ENCODE peak calls at places on chromosomes 4 and X, in six cellular contexts. One of them, this sample, is unnamed.

GRCh38 chr4:41977709-41978108 is 3.8 kb upstream of the DCAF4L1 start:
- DNase-seq in colonic mucosa: no peak
- DNase-seq in fibroblast of lung: peak; percentile 2
- DNase-seq in OCI-LY7: no peak
- DNase-seq in testis: no peak
- DNase-seq in cardiac muscle cell: no peak
- DNase-seq in this sample: no peak

GRCh38 chrX:70313503-70313902 is 23.6 kb downstream of the KIF4A start:
- DNase-seq in colonic mucosa: no peak
- DNase-seq in OCI-LY7: no peak
- DNase-seq in cardiac muscle cell: no peak
- DNase-seq in fibroblast of lung: peak; percentile 9
- DNase-seq in testis: no peak
- DNase-seq in this sample: no peak

GRCh38 chrX:15815779-15816452 is 25.6 kb downstream of the ZRSR2 start:
- DNase-seq in OCI-LY7: peak; percentile 31
- DNase-seq in colonic mucosa: no peak
- DNase-seq in testis: peak; percentile 23
- DNase-seq in cardiac muscle cell: peak; percentile 73
- DNase-seq in fibroblast of lung: peak; percentile 33
- DNase-seq in this sample: no peak

GRCh38 chr4:13918110-13918509 is 290.6 kb upstream of the BOD1L1 start:
- DNase-seq in OCI-LY7: no peak
- DNase-seq in cardiac muscle cell: no peak
- DNase-seq in testis: no peak
- DNase-seq in fibroblast of lung: peak; percentile 98
- DNase-seq in colonic mucosa: peak; percentile 27
- DNase-seq in this sample: peak; percentile 44

GRCh38 chr4:30716158-30716557 is 4.0 kb upstream of the PCDH7 start:
- DNase-seq in colonic mucosa: no peak
- DNase-seq in fibroblast of lung: peak; percentile 68
- DNase-seq in OCI-LY7: no peak
- DNase-seq in cardiac muscle cell: peak; percentile 60
- DNase-seq in testis: no peak
- DNase-seq in this sample: no peak

GRCh38 chr4:156970501-156971167 is 965 bp downstream of the PDGFC start:
- DNase-seq in cardiac muscle cell: peak; percentile 82
- DNase-seq in testis: peak; percentile 66
- DNase-seq in OCI-LY7: no peak
- DNase-seq in fibroblast of lung: peak; percentile 70
- DNase-seq in colonic mucosa: peak; percentile 54
- DNase-seq in this sample: peak; percentile 86

GRCh38 chr4:85777908-85778808 is 303.2 kb downstream of the ARHGAP24 start:
- DNase-seq in fibroblast of lung: no peak
- DNase-seq in colonic mucosa: no peak
- DNase-seq in testis: no peak
- DNase-seq in cardiac muscle cell: no peak
- DNase-seq in OCI-LY7: peak; percentile 81
- DNase-seq in this sample: no peak

GRCh38 chrX:123648028-123648810 is 84.6 kb downstream of the THOC2 start:
- DNase-seq in fibroblast of lung: peak; percentile 71
- DNase-seq in cardiac muscle cell: peak; percentile 70
- DNase-seq in colonic mucosa: peak; percentile 56
- DNase-seq in OCI-LY7: no peak
- DNase-seq in testis: peak; percentile 14
- DNase-seq in this sample: no peak

GRCh38 chr4:13535118-13535517 is 9.2 kb downstream of the NKX3-2 start:
- DNase-seq in OCI-LY7: no peak
- DNase-seq in testis: no peak
- DNase-seq in colonic mucosa: no peak
- DNase-seq in fibroblast of lung: no peak
- DNase-seq in cardiac muscle cell: no peak
- DNase-seq in this sample: no peak

GRCh38 chr4:99317354-99317753 is 3.8 kb downstream of the ADH1B start:
- DNase-seq in OCI-LY7: no peak
- DNase-seq in colonic mucosa: no peak
- DNase-seq in fibroblast of lung: no peak
- DNase-seq in testis: no peak
- DNase-seq in cardiac muscle cell: no peak
- DNase-seq in this sample: no peak

GRCh38 chr4:152942346-152942745 is 6.2 kb downstream of the FHDC1 start:
- DNase-seq in fibroblast of lung: no peak
- DNase-seq in colonic mucosa: no peak
- DNase-seq in testis: no peak
- DNase-seq in OCI-LY7: no peak
- DNase-seq in cardiac muscle cell: no peak
- DNase-seq in this sample: no peak

GRCh38 chr4:138959421-138959820 is 56.2 kb upstream of the NOCT start:
- DNase-seq in fibroblast of lung: no peak
- DNase-seq in OCI-LY7: no peak
- DNase-seq in testis: no peak
- DNase-seq in colonic mucosa: no peak
- DNase-seq in cardiac muscle cell: no peak
- DNase-seq in this sample: no peak

GRCh38 chr4:137621056-137621455 is 88.8 kb upstream of the PCDH18 start:
- DNase-seq in testis: no peak
- DNase-seq in cardiac muscle cell: no peak
- DNase-seq in colonic mucosa: no peak
- DNase-seq in OCI-LY7: no peak
- DNase-seq in fibroblast of lung: no peak
- DNase-seq in this sample: no peak

GRCh38 chr4:76623217-76624060 is 188.4 kb downstream of the SHROOM3 start:
- DNase-seq in cardiac muscle cell: no peak
- DNase-seq in colonic mucosa: no peak
- DNase-seq in testis: no peak
- DNase-seq in fibroblast of lung: no peak
- DNase-seq in OCI-LY7: no peak
- DNase-seq in this sample: no peak

GRCh38 chr4:125736057-125736456 is 421.3 kb downstream of the FAT4 start:
- DNase-seq in colonic mucosa: no peak
- DNase-seq in cardiac muscle cell: no peak
- DNase-seq in fibroblast of lung: peak; percentile 42
- DNase-seq in OCI-LY7: no peak
- DNase-seq in testis: no peak
- DNase-seq in this sample: no peak

GRCh38 chrX:16826207-16826606 is 39.9 kb downstream of the TXLNG start:
- DNase-seq in fibroblast of lung: peak; percentile 62
- DNase-seq in colonic mucosa: no peak
- DNase-seq in testis: no peak
- DNase-seq in OCI-LY7: peak; percentile 45
- DNase-seq in cardiac muscle cell: peak; percentile 55
- DNase-seq in this sample: no peak

GRCh38 chr4:48090621-48091020 is 43.4 kb downstream of the TXK start:
- DNase-seq in testis: no peak
- DNase-seq in colonic mucosa: no peak
- DNase-seq in fibroblast of lung: no peak
- DNase-seq in cardiac muscle cell: no peak
- DNase-seq in OCI-LY7: no peak
- DNase-seq in this sample: no peak

GRCh38 chrX:69107231-69107739 is 58.0 kb downstream of the PJA1 start:
- DNase-seq in cardiac muscle cell: peak; percentile 74
- DNase-seq in fibroblast of lung: no peak
- DNase-seq in testis: peak; percentile 37
- DNase-seq in colonic mucosa: no peak
- DNase-seq in OCI-LY7: no peak
- DNase-seq in this sample: peak; percentile 32

GRCh38 chrX:19571708-19572107 is 56.4 kb upstream of the MAP3K15 start:
- DNase-seq in fibroblast of lung: no peak
- DNase-seq in colonic mucosa: no peak
- DNase-seq in OCI-LY7: no peak
- DNase-seq in cardiac muscle cell: no peak
- DNase-seq in testis: no peak
- DNase-seq in this sample: no peak

GRCh38 chr4:135277980-135278315 is 1076.4 kb upstream of the PABPC4L start:
- DNase-seq in OCI-LY7: no peak
- DNase-seq in colonic mucosa: no peak
- DNase-seq in fibroblast of lung: no peak
- DNase-seq in cardiac muscle cell: no peak
- DNase-seq in testis: no peak
- DNase-seq in this sample: no peak

GRCh38 chrX:108763559-108763958 is 27.2 kb upstream of the IRS4 start:
- DNase-seq in cardiac muscle cell: no peak
- DNase-seq in OCI-LY7: no peak
- DNase-seq in colonic mucosa: no peak
- DNase-seq in testis: no peak
- DNase-seq in fibroblast of lung: no peak
- DNase-seq in this sample: no peak

GRCh38 chr4:15400911-15401671 is 26.7 kb upstream of the C1QTNF7 start:
- DNase-seq in fibroblast of lung: peak; percentile 60
- DNase-seq in cardiac muscle cell: no peak
- DNase-seq in OCI-LY7: no peak
- DNase-seq in testis: peak; percentile 42
- DNase-seq in colonic mucosa: peak; percentile 24
- DNase-seq in this sample: peak; percentile 74

GRCh38 chr4:107183155-107183774 is 147.2 kb upstream of the DKK2 start:
- DNase-seq in OCI-LY7: peak; percentile 50
- DNase-seq in colonic mucosa: peak; percentile 29
- DNase-seq in fibroblast of lung: peak; percentile 72
- DNase-seq in cardiac muscle cell: peak; percentile 71
- DNase-seq in testis: peak; percentile 32
- DNase-seq in this sample: no peak

GRCh38 chr4:184375027-184375426 is 99.3 kb downstream of the IRF2 start:
- DNase-seq in colonic mucosa: no peak
- DNase-seq in cardiac muscle cell: no peak
- DNase-seq in testis: no peak
- DNase-seq in OCI-LY7: no peak
- DNase-seq in fibroblast of lung: peak; percentile 51
- DNase-seq in this sample: no peak

GRCh38 chr4:162894387-162894786 is 272.3 kb downstream of the NAF1 start:
- DNase-seq in colonic mucosa: no peak
- DNase-seq in cardiac muscle cell: no peak
- DNase-seq in testis: no peak
- DNase-seq in fibroblast of lung: no peak
- DNase-seq in OCI-LY7: no peak
- DNase-seq in this sample: no peak

GRCh38 chrX:71227370-71228062 is 4.5 kb downstream of the GJB1 start:
- DNase-seq in colonic mucosa: no peak
- DNase-seq in fibroblast of lung: no peak
- DNase-seq in testis: no peak
- DNase-seq in cardiac muscle cell: no peak
- DNase-seq in OCI-LY7: no peak
- DNase-seq in this sample: no peak

GRCh38 chrX:97629597-97629985 is 745.9 kb downstream of the RPA4 start:
- DNase-seq in cardiac muscle cell: no peak
- DNase-seq in OCI-LY7: no peak
- DNase-seq in fibroblast of lung: no peak
- DNase-seq in colonic mucosa: no peak
- DNase-seq in testis: no peak
- DNase-seq in this sample: no peak

GRCh38 chr4:86522349-86522748 is 71.8 kb upstream of the PTPN13 start:
- DNase-seq in testis: no peak
- DNase-seq in fibroblast of lung: peak; percentile 45
- DNase-seq in cardiac muscle cell: no peak
- DNase-seq in OCI-LY7: no peak
- DNase-seq in colonic mucosa: no peak
- DNase-seq in this sample: no peak

GRCh38 chr4:166146806-166147540 is 273.9 kb downstream of the TLL1 start:
- DNase-seq in OCI-LY7: no peak
- DNase-seq in colonic mucosa: no peak
- DNase-seq in fibroblast of lung: no peak
- DNase-seq in cardiac muscle cell: no peak
- DNase-seq in testis: no peak
- DNase-seq in this sample: no peak

GRCh38 chrX:136623400-136623799 is 24.6 kb upstream of the CD40LG start:
- DNase-seq in cardiac muscle cell: no peak
- DNase-seq in testis: no peak
- DNase-seq in OCI-LY7: no peak
- DNase-seq in fibroblast of lung: no peak
- DNase-seq in colonic mucosa: no peak
- DNase-seq in this sample: no peak

GRCh38 chrX:136622568-136622967 is 25.4 kb upstream of the CD40LG start:
- DNase-seq in testis: no peak
- DNase-seq in OCI-LY7: no peak
- DNase-seq in fibroblast of lung: no peak
- DNase-seq in cardiac muscle cell: no peak
- DNase-seq in colonic mucosa: no peak
- DNase-seq in this sample: no peak

GRCh38 chrX:136616987-136617685 is 30.8 kb upstream of the CD40LG start:
- DNase-seq in testis: no peak
- DNase-seq in fibroblast of lung: no peak
- DNase-seq in cardiac muscle cell: no peak
- DNase-seq in OCI-LY7: no peak
- DNase-seq in colonic mucosa: no peak
- DNase-seq in this sample: no peak

GRCh38 chrX:136619889-136620505 is 28.0 kb upstream of the CD40LG start:
- DNase-seq in colonic mucosa: no peak
- DNase-seq in testis: no peak
- DNase-seq in cardiac muscle cell: no peak
- DNase-seq in OCI-LY7: no peak
- DNase-seq in fibroblast of lung: no peak
- DNase-seq in this sample: no peak

GRCh38 chrX:136620780-136621179 is 27.2 kb upstream of the CD40LG start:
- DNase-seq in cardiac muscle cell: no peak
- DNase-seq in colonic mucosa: no peak
- DNase-seq in fibroblast of lung: no peak
- DNase-seq in testis: no peak
- DNase-seq in OCI-LY7: no peak
- DNase-seq in this sample: no peak
- H3K4me1 ChIP-seq in cardiac muscle cell: no peaks in the 10 kb centered on the region
- H3K4me1 ChIP-seq in colonic mucosa: no peaks in the 10 kb centered on the region
- H3K4me1 ChIP-seq in fibroblast of lung: no peaks in the 10 kb centered on the region
- H3K4me1 ChIP-seq in testis: no peaks in the 10 kb centered on the region
- H3K4me1 ChIP-seq in OCI-LY7: no peaks in the 10 kb centered on the region
- H3K4me1 ChIP-seq in this sample: no peaks in the 10 kb centered on the region

DNA sequence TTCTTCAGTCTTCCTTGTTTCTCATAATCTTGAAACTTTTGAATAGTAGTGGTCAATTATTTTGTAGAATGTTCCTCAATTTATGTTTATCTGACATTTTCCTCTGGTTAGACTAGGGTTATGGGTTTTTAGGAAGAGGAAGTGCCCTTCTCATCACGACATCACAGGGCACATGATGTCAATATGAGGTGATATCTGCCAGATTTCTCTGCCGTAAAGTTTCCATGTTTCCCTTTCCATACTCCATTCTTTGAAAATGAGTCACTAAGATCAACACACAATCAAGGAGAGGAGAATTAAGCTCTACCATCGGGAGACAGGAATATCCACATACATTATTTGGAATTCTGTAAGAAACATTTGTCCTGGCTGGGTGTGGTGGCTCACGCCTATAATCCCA is 28.4 kb downstream of the RP2 start:
- DNase-seq in cardiac muscle cell: no peak
- DNase-seq in testis: no peak
- DNase-seq in OCI-LY7: no peak
- DNase-seq in colonic mucosa: no peak
- DNase-seq in fibroblast of lung: peak; percentile 63
- DNase-seq in this sample: no peak
- H3K27ac ChIP-seq in cardiac muscle cell: no peak overlapping the region
- H3K27ac ChIP-seq in testis: no peak overlapping the region
- H3K27ac ChIP-seq in OCI-LY7: no peak overlapping the region
- H3K27ac ChIP-seq in colonic mucosa: no peak overlapping the region
- H3K27ac ChIP-seq in fibroblast of lung: no peak overlapping the region
- H3K27ac ChIP-seq in this sample: no peak overlapping the region

GRCh38 chrX:153689654-153690465 is 2.1 kb downstream of the SLC6A8 start:
- DNase-seq in testis: no peak
- DNase-seq in cardiac muscle cell: no peak
- DNase-seq in OCI-LY7: no peak
- DNase-seq in colonic mucosa: no peak
- DNase-seq in fibroblast of lung: no peak
- DNase-seq in this sample: no peak
- H3K4me3 ChIP-seq in testis: no peak overlapping the region
- H3K4me3 ChIP-seq in cardiac muscle cell: peak overlapping the region; percentile 51
- H3K4me3 ChIP-seq in OCI-LY7: no peak overlapping the region
- H3K4me3 ChIP-seq in colonic mucosa: peak overlapping the region; percentile 30
- H3K4me3 ChIP-seq in fibroblast of lung: no peak overlapping the region
- H3K4me3 ChIP-seq in this sample: peak overlapping the region; percentile 82

GRCh38 chr4:128517096-128517738 is 229.6 kb upstream of the PGRMC2 start:
- DNase-seq in colonic mucosa: no peak
- DNase-seq in OCI-LY7: no peak
- DNase-seq in cardiac muscle cell: no peak
- DNase-seq in fibroblast of lung: peak; percentile 83
- DNase-seq in testis: no peak
- DNase-seq in this sample: no peak
- H3K4me1 ChIP-seq in colonic mucosa: no peaks in the 10 kb centered on the region
- H3K4me1 ChIP-seq in OCI-LY7: no peaks in the 10 kb centered on the region
- H3K4me1 ChIP-seq in cardiac muscle cell: no peaks in the 10 kb centered on the region
- H3K4me1 ChIP-seq in fibroblast of lung: peaks cover 33% of the 10 kb centered on the region
- H3K4me1 ChIP-seq in testis: peaks cover 7% of the 10 kb centered on the region
- H3K4me1 ChIP-seq in this sample: peaks cover 10% of the 10 kb centered on the region

This sample was measured in right cardiac atrium.